ENCODE peak calls at places on chromosomes 4 and X, in eight cellular contexts. One of them, this sample, is unnamed.
A peak's percentile ranks its signal among the peaks of the same experiment; 100 is the strongest.

GRCh38 chr4:19803406-19803805 is 448.3 kb upstream of the SLIT2 start:
- DNase-seq in K562: no peak
- DNase-seq in transverse colon: no peak
- DNase-seq in Panc1: no peak
- DNase-seq in SK-N-SH: no peak
- DNase-seq in GM23338: peak; percentile 1
- DNase-seq in endothelial cell of umbilical vein: peak; percentile 9
- DNase-seq in suprapubic skin: no peak
- DNase-seq in this sample: no peak

GRCh38 chr4:117796677-117797076 is 237.6 kb upstream of the NDST3 start:
- DNase-seq in suprapubic skin: no peak
- DNase-seq in Panc1: no peak
- DNase-seq in SK-N-SH: no peak
- DNase-seq in endothelial cell of umbilical vein: peak; percentile 9
- DNase-seq in K562: no peak
- DNase-seq in GM23338: no peak
- DNase-seq in transverse colon: no peak
- DNase-seq in this sample: no peak

GRCh38 chr4:185716008-185716976 is 95.7 kb downstream of the SORBS2 start:
- DNase-seq in transverse colon: no peak
- DNase-seq in SK-N-SH: peak; percentile 40
- DNase-seq in Panc1: no peak
- DNase-seq in suprapubic skin: no peak
- DNase-seq in endothelial cell of umbilical vein: no peak
- DNase-seq in GM23338: no peak
- DNase-seq in K562: no peak
- DNase-seq in this sample: no peak

GRCh38 chr4:140743194-140743931 is 12.8 kb downstream of the TBC1D9 start:
- DNase-seq in endothelial cell of umbilical vein: peak; percentile 59
- DNase-seq in SK-N-SH: peak; percentile 12
- DNase-seq in GM23338: peak; percentile 42
- DNase-seq in transverse colon: peak; percentile 34
- DNase-seq in suprapubic skin: no peak
- DNase-seq in K562: no peak
- DNase-seq in Panc1: no peak
- DNase-seq in this sample: no peak

GRCh38 chrX:108032944-108033343 is 11.9 kb upstream of the VSIG1 start:
- DNase-seq in Panc1: no peak
- DNase-seq in suprapubic skin: no peak
- DNase-seq in SK-N-SH: no peak
- DNase-seq in K562: no peak
- DNase-seq in GM23338: no peak
- DNase-seq in endothelial cell of umbilical vein: no peak
- DNase-seq in transverse colon: no peak
- DNase-seq in this sample: no peak

GRCh38 chrX:86148024-86148511 is at the start of gene DACH2:
- DNase-seq in SK-N-SH: peak; percentile 78
- DNase-seq in GM23338: peak; percentile 82
- DNase-seq in Panc1: no peak
- DNase-seq in suprapubic skin: peak; percentile 69
- DNase-seq in transverse colon: peak; percentile 66
- DNase-seq in endothelial cell of umbilical vein: peak; percentile 47
- DNase-seq in K562: peak; percentile 33
- DNase-seq in this sample: peak; percentile 75

GRCh38 chr4:29326816-29327215 is 1393.4 kb upstream of the PCDH7 start:
- DNase-seq in SK-N-SH: no peak
- DNase-seq in Panc1: no peak
- DNase-seq in transverse colon: no peak
- DNase-seq in GM23338: no peak
- DNase-seq in endothelial cell of umbilical vein: peak; percentile 97
- DNase-seq in suprapubic skin: no peak
- DNase-seq in K562: no peak
- DNase-seq in this sample: no peak

GRCh38 chr4:924107-925096 is 7.7 kb downstream of the GAK start:
- DNase-seq in GM23338: no peak
- DNase-seq in SK-N-SH: peak; percentile 46
- DNase-seq in endothelial cell of umbilical vein: peak; percentile 38
- DNase-seq in Panc1: no peak
- DNase-seq in K562: peak; percentile 79
- DNase-seq in transverse colon: peak; percentile 33
- DNase-seq in suprapubic skin: no peak
- DNase-seq in this sample: no peak

GRCh38 chr4:123505077-123505456 is 108.5 kb downstream of the SPRY1 start:
- DNase-seq in SK-N-SH: no peak
- DNase-seq in suprapubic skin: no peak
- DNase-seq in GM23338: peak; percentile 67
- DNase-seq in transverse colon: no peak
- DNase-seq in K562: no peak
- DNase-seq in endothelial cell of umbilical vein: no peak
- DNase-seq in Panc1: no peak
- DNase-seq in this sample: no peak

GRCh38 chrX:44874481-44875184 is 1.6 kb downstream of the KDM6A start:
- DNase-seq in transverse colon: peak; percentile 42
- DNase-seq in suprapubic skin: no peak
- DNase-seq in GM23338: peak; percentile 39
- DNase-seq in Panc1: no peak
- DNase-seq in K562: peak; percentile 46
- DNase-seq in SK-N-SH: peak; percentile 77
- DNase-seq in endothelial cell of umbilical vein: peak; percentile 57
- DNase-seq in this sample: peak; percentile 18

GRCh38 chrX:48913605-48914366 is 2.3 kb upstream of the SLC35A2 start:
- DNase-seq in SK-N-SH: no peak
- DNase-seq in suprapubic skin: no peak
- DNase-seq in Panc1: no peak
- DNase-seq in GM23338: no peak
- DNase-seq in endothelial cell of umbilical vein: no peak
- DNase-seq in K562: no peak
- DNase-seq in transverse colon: no peak
- DNase-seq in this sample: no peak
- TF ChIP-seq POLR2AphosphoS5 in SK-N-SH: no peak
- TF ChIP-seq POLR2AphosphoS5 in suprapubic skin: no peak
- TF ChIP-seq POLR2AphosphoS5 in Panc1: no peak
- TF ChIP-seq POLR2AphosphoS5 in GM23338: no peak
- TF ChIP-seq POLR2AphosphoS5 in endothelial cell of umbilical vein: no peak
- TF ChIP-seq POLR2AphosphoS5 in K562: no peak
- TF ChIP-seq POLR2AphosphoS5 in transverse colon: no peak
- TF ChIP-seq POLR2AphosphoS5 in this sample: no peak

DNA sequence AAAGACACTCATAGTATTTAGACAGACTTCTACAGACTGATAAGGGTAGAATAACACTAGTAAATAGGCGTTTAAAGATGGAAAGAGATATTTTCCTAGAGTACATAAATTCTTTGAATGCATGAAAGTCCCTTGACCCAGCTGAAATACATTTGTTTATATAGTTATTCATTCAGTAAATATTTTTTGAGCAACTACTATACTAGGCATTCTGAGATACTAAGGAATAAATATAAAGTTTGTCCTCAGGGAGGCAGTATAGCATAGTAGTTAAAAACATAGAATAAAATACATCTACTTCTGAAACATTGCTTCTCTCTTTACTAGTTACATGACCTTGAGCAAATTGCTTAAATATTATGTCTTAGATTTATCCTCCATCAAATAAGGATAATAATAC is 27.4 kb downstream of the HMGN5 start:
- DNase-seq in Panc1: peak; percentile 22
- DNase-seq in K562: no peak
- DNase-seq in suprapubic skin: no peak
- DNase-seq in SK-N-SH: no peak
- DNase-seq in endothelial cell of umbilical vein: peak; percentile 14
- DNase-seq in transverse colon: no peak
- DNase-seq in GM23338: peak; percentile 24
- DNase-seq in this sample: no peak
- TF ChIP-seq CTCF in Panc1: peak; percentile 6
- TF ChIP-seq CTCF in K562: no peak
- TF ChIP-seq CTCF in suprapubic skin: no peak
- TF ChIP-seq CTCF in SK-N-SH: peak; percentile 62
- TF ChIP-seq CTCF in endothelial cell of umbilical vein: no peak
- TF ChIP-seq CTCF in transverse colon: peak; percentile 25
- TF ChIP-seq CTCF in GM23338: no peak
- TF ChIP-seq CTCF in this sample: no peak

DNA sequence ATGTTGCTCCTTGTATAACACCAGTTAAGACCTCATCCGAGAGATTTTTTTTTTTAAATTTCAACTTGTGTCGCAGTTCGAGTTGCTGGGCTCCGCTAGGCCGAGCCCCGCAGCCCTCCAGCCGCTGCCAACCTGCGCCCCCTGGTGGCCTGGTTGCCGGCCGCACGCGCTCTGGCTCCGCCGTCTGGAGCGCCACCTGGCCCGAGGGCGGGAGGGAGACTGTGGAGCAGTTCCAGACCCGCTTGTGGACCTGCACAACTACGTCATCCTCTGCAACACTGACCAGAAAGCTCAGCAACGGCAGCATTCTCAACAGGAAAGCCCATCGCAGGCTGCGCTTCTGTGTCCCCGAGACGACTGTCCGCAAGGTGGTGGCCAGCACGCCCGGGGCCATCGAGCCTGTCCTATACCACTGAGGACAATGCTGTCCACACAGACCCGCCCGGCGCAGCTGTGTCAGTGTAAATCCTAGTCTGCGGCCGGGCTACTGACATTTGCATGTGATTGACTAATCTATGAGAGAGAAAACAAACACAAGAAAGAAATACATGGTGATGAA is 39.1 kb downstream of the ARL9 start:
- DNase-seq in endothelial cell of umbilical vein: peak; percentile 85
- DNase-seq in K562: peak; percentile 87
- DNase-seq in suprapubic skin: peak; percentile 86
- DNase-seq in transverse colon: peak; percentile 88
- DNase-seq in Panc1: peak; percentile 52
- DNase-seq in SK-N-SH: peak; percentile 93
- DNase-seq in GM23338: peak; percentile 87
- DNase-seq in this sample: peak; percentile 63
- TF ChIP-seq POLR2AphosphoS5 in endothelial cell of umbilical vein: peak; percentile 45
- TF ChIP-seq POLR2AphosphoS5 in K562: no peak
- TF ChIP-seq POLR2AphosphoS5 in suprapubic skin: no peak
- TF ChIP-seq POLR2AphosphoS5 in transverse colon: peak; percentile 49
- TF ChIP-seq POLR2AphosphoS5 in Panc1: no peak
- TF ChIP-seq POLR2AphosphoS5 in SK-N-SH: no peak
- TF ChIP-seq POLR2AphosphoS5 in GM23338: no peak
- TF ChIP-seq POLR2AphosphoS5 in this sample: peak; percentile 60

GRCh38 chrX:7127058-7127457 is 20.5 kb upstream of the STS start:
- DNase-seq in suprapubic skin: no peak
- DNase-seq in SK-N-SH: no peak
- DNase-seq in endothelial cell of umbilical vein: no peak
- DNase-seq in K562: no peak
- DNase-seq in transverse colon: no peak
- DNase-seq in Panc1: no peak
- DNase-seq in GM23338: no peak
- DNase-seq in this sample: no peak
- TF ChIP-seq CTCF in suprapubic skin: no peak
- TF ChIP-seq CTCF in SK-N-SH: no peak
- TF ChIP-seq CTCF in endothelial cell of umbilical vein: no peak
- TF ChIP-seq CTCF in K562: no peak
- TF ChIP-seq CTCF in transverse colon: no peak
- TF ChIP-seq CTCF in Panc1: no peak
- TF ChIP-seq CTCF in GM23338: no peak
- TF ChIP-seq CTCF in this sample: no peak

DNA sequence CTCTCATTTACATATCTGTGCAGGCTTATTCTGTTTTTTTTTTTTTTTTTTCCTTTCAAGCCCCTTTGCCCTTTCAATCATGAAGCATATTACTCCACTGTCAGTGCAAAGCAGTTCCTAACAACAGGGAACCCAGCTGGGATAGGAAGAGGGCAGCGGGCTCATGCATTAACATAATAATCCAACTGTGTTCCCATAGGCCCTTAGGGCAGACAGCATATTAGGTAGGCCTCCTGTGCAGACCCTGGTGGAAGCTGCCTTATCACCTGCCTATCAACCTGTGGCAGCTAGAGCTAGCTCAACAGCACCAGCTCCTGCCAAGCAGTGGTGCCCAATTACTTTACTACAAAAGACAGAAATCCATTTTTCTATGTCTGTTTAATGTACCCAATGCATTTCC is 49.3 kb downstream of the SLC10A7 start:
- DNase-seq in endothelial cell of umbilical vein: no peak
- DNase-seq in GM23338: peak; percentile 67
- DNase-seq in suprapubic skin: no peak
- DNase-seq in SK-N-SH: peak; percentile 42
- DNase-seq in Panc1: no peak
- DNase-seq in transverse colon: no peak
- DNase-seq in K562: no peak
- DNase-seq in this sample: no peak
- TF ChIP-seq POLR2AphosphoS5 in endothelial cell of umbilical vein: no peak
- TF ChIP-seq POLR2AphosphoS5 in GM23338: no peak
- TF ChIP-seq POLR2AphosphoS5 in suprapubic skin: no peak
- TF ChIP-seq POLR2AphosphoS5 in SK-N-SH: no peak
- TF ChIP-seq POLR2AphosphoS5 in Panc1: no peak
- TF ChIP-seq POLR2AphosphoS5 in transverse colon: no peak
- TF ChIP-seq POLR2AphosphoS5 in K562: no peak
- TF ChIP-seq POLR2AphosphoS5 in this sample: no peak

GRCh38 chr4:155972098-155972497 is 18.4 kb upstream of the CTSO start:
- DNase-seq in endothelial cell of umbilical vein: no peak
- DNase-seq in suprapubic skin: no peak
- DNase-seq in K562: no peak
- DNase-seq in Panc1: no peak
- DNase-seq in SK-N-SH: no peak
- DNase-seq in transverse colon: no peak
- DNase-seq in GM23338: peak; percentile 61
- DNase-seq in this sample: no peak
- TF ChIP-seq CTCF in endothelial cell of umbilical vein: peak; percentile 9
- TF ChIP-seq CTCF in suprapubic skin: no peak
- TF ChIP-seq CTCF in K562: no peak
- TF ChIP-seq CTCF in Panc1: peak; percentile 43
- TF ChIP-seq CTCF in SK-N-SH: peak; percentile 51
- TF ChIP-seq CTCF in transverse colon: no peak
- TF ChIP-seq CTCF in GM23338: peak; percentile 77
- TF ChIP-seq CTCF in this sample: no peak

GRCh38 chr4:2662598-2662997 is 93.5 kb downstream of the TNIP2 start:
- DNase-seq in GM23338: no peak
- DNase-seq in Panc1: no peak
- DNase-seq in transverse colon: no peak
- DNase-seq in K562: no peak
- DNase-seq in suprapubic skin: no peak
- DNase-seq in endothelial cell of umbilical vein: no peak
- DNase-seq in SK-N-SH: no peak
- DNase-seq in this sample: no peak
- TF ChIP-seq POLR2AphosphoS5 in GM23338: no peak
- TF ChIP-seq POLR2AphosphoS5 in Panc1: no peak
- TF ChIP-seq POLR2AphosphoS5 in transverse colon: no peak
- TF ChIP-seq POLR2AphosphoS5 in K562: no peak
- TF ChIP-seq POLR2AphosphoS5 in suprapubic skin: no peak
- TF ChIP-seq POLR2AphosphoS5 in endothelial cell of umbilical vein: no peak
- TF ChIP-seq POLR2AphosphoS5 in SK-N-SH: no peak
- TF ChIP-seq POLR2AphosphoS5 in this sample: no peak

DNA sequence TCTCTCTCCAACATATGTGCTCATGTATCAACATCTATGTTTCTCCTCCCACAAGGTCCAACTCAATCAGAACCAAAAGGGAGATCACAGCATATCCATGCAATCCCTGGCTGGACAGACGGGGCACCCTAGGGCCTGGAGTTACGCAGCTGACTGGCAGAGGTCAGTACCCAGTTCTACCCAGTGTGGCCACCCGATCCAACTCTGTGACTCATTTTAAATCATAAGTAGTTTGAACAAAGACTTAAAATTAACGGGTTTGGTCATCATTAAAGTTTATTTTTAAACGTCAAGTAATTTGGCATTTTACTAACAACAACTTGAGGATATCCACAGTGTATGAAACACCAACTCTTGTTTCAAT is 59.5 kb downstream of the APBB2 start:
- DNase-seq in GM23338: no peak
- DNase-seq in SK-N-SH: no peak
- DNase-seq in suprapubic skin: no peak
- DNase-seq in endothelial cell of umbilical vein: peak; percentile 70
- DNase-seq in Panc1: no peak
- DNase-seq in transverse colon: no peak
- DNase-seq in K562: no peak
- DNase-seq in this sample: no peak
- TF ChIP-seq CTCF in GM23338: no peak
- TF ChIP-seq CTCF in SK-N-SH: peak; percentile 37
- TF ChIP-seq CTCF in suprapubic skin: no peak
- TF ChIP-seq CTCF in endothelial cell of umbilical vein: no peak
- TF ChIP-seq CTCF in Panc1: no peak
- TF ChIP-seq CTCF in transverse colon: no peak
- TF ChIP-seq CTCF in K562: no peak
- TF ChIP-seq CTCF in this sample: no peak